ENCODE peak calls at places on chromosomes 11 and 22, in ten cellular contexts. One of them, this sample, is unnamed.

GRCh38 chr11:67267188-67268035 is 1.1 kb downstream of the GRK2 start:
- DNase-seq in activated CD4-positive, CD25-positive, alpha-beta regulatory T cell: no peak
- DNase-seq in progenitor cell of endocrine pancreas: no peak
- DNase-seq in activated T-cell treated with anti-CD3 and anti-CD28 coated beads, Interleukin-2, amount 50 U/mL, for 1 hour: peak
- DNase-seq in EL: no peak
- DNase-seq in stimulated activated CD4-positive, alpha-beta T cell treated with anti-CD3 and anti-CD28 coated beads, Interleukin-15, amount 100 ng/mL, for 48 hours: no peak
- DNase-seq in G401: peak
- DNase-seq in body of pancreas: peak
- DNase-seq in GM12865: peak
- DNase-seq in activated CD8-positive, alpha-beta T cell treated with anti-CD3 and anti-CD28 coated beads for 36 hours: peak
- DNase-seq in this sample: peak

GRCh38 chr11:2740275-2740940 is 40.6 kb upstream of the KCNQ1OT1 start:
- DNase-seq in activated CD4-positive, CD25-positive, alpha-beta regulatory T cell: no peak
- DNase-seq in progenitor cell of endocrine pancreas: no peak
- DNase-seq in activated T-cell treated with anti-CD3 and anti-CD28 coated beads, Interleukin-2, amount 50 U/mL, for 1 hour: no peak
- DNase-seq in EL: no peak
- DNase-seq in stimulated activated CD4-positive, alpha-beta T cell treated with anti-CD3 and anti-CD28 coated beads, Interleukin-15, amount 100 ng/mL, for 48 hours: no peak
- DNase-seq in G401: no peak
- DNase-seq in body of pancreas: no peak
- DNase-seq in GM12865: no peak
- DNase-seq in activated CD8-positive, alpha-beta T cell treated with anti-CD3 and anti-CD28 coated beads for 36 hours: no peak
- DNase-seq in this sample: no peak

GRCh38 chr11:2590131-2590950 is 109.5 kb downstream of the KCNQ1OT1 start:
- DNase-seq in activated CD4-positive, CD25-positive, alpha-beta regulatory T cell: no peak
- DNase-seq in progenitor cell of endocrine pancreas: peak
- DNase-seq in activated T-cell treated with anti-CD3 and anti-CD28 coated beads, Interleukin-2, amount 50 U/mL, for 1 hour: no peak
- DNase-seq in EL: no peak
- DNase-seq in stimulated activated CD4-positive, alpha-beta T cell treated with anti-CD3 and anti-CD28 coated beads, Interleukin-15, amount 100 ng/mL, for 48 hours: no peak
- DNase-seq in G401: no peak
- DNase-seq in body of pancreas: no peak
- DNase-seq in GM12865: no peak
- DNase-seq in activated CD8-positive, alpha-beta T cell treated with anti-CD3 and anti-CD28 coated beads for 36 hours: no peak
- DNase-seq in this sample: no peak

GRCh38 chr11:68282861-68283230 is 11.1 kb upstream of the C11orf24 start:
- DNase-seq in activated CD4-positive, CD25-positive, alpha-beta regulatory T cell: no peak
- DNase-seq in progenitor cell of endocrine pancreas: no peak
- DNase-seq in activated T-cell treated with anti-CD3 and anti-CD28 coated beads, Interleukin-2, amount 50 U/mL, for 1 hour: no peak
- DNase-seq in EL: no peak
- DNase-seq in stimulated activated CD4-positive, alpha-beta T cell treated with anti-CD3 and anti-CD28 coated beads, Interleukin-15, amount 100 ng/mL, for 48 hours: no peak
- DNase-seq in G401: no peak
- DNase-seq in body of pancreas: no peak
- DNase-seq in GM12865: no peak
- DNase-seq in activated CD8-positive, alpha-beta T cell treated with anti-CD3 and anti-CD28 coated beads for 36 hours: no peak
- DNase-seq in this sample: no peak

GRCh38 chr11:60150279-60150678 is 32.6 kb downstream of the MS4A6A start:
- DNase-seq in activated CD4-positive, CD25-positive, alpha-beta regulatory T cell: no peak
- DNase-seq in progenitor cell of endocrine pancreas: no peak
- DNase-seq in activated T-cell treated with anti-CD3 and anti-CD28 coated beads, Interleukin-2, amount 50 U/mL, for 1 hour: no peak
- DNase-seq in EL: no peak
- DNase-seq in stimulated activated CD4-positive, alpha-beta T cell treated with anti-CD3 and anti-CD28 coated beads, Interleukin-15, amount 100 ng/mL, for 48 hours: no peak
- DNase-seq in G401: no peak
- DNase-seq in body of pancreas: no peak
- DNase-seq in GM12865: no peak
- DNase-seq in activated CD8-positive, alpha-beta T cell treated with anti-CD3 and anti-CD28 coated beads for 36 hours: no peak
- DNase-seq in this sample: no peak

GRCh38 chr11:122491486-122491885 is 164.0 kb upstream of the UBASH3B start:
- DNase-seq in activated CD4-positive, CD25-positive, alpha-beta regulatory T cell: no peak
- DNase-seq in progenitor cell of endocrine pancreas: no peak
- DNase-seq in activated T-cell treated with anti-CD3 and anti-CD28 coated beads, Interleukin-2, amount 50 U/mL, for 1 hour: no peak
- DNase-seq in EL: peak
- DNase-seq in stimulated activated CD4-positive, alpha-beta T cell treated with anti-CD3 and anti-CD28 coated beads, Interleukin-15, amount 100 ng/mL, for 48 hours: no peak
- DNase-seq in G401: no peak
- DNase-seq in body of pancreas: no peak
- DNase-seq in GM12865: no peak
- DNase-seq in activated CD8-positive, alpha-beta T cell treated with anti-CD3 and anti-CD28 coated beads for 36 hours: no peak
- DNase-seq in this sample: peak

GRCh38 chr11:69381681-69382130 is 87.8 kb downstream of the MYEOV start:
- DNase-seq in activated CD4-positive, CD25-positive, alpha-beta regulatory T cell: no peak
- DNase-seq in progenitor cell of endocrine pancreas: no peak
- DNase-seq in activated T-cell treated with anti-CD3 and anti-CD28 coated beads, Interleukin-2, amount 50 U/mL, for 1 hour: peak
- DNase-seq in EL: no peak
- DNase-seq in stimulated activated CD4-positive, alpha-beta T cell treated with anti-CD3 and anti-CD28 coated beads, Interleukin-15, amount 100 ng/mL, for 48 hours: no peak
- DNase-seq in G401: no peak
- DNase-seq in body of pancreas: no peak
- DNase-seq in GM12865: no peak
- DNase-seq in activated CD8-positive, alpha-beta T cell treated with anti-CD3 and anti-CD28 coated beads for 36 hours: no peak
- DNase-seq in this sample: no peak

GRCh38 chr11:123228489-123229163 is 33.6 kb upstream of the CLMP start:
- DNase-seq in activated CD4-positive, CD25-positive, alpha-beta regulatory T cell: no peak
- DNase-seq in progenitor cell of endocrine pancreas: no peak
- DNase-seq in activated T-cell treated with anti-CD3 and anti-CD28 coated beads, Interleukin-2, amount 50 U/mL, for 1 hour: no peak
- DNase-seq in EL: peak
- DNase-seq in stimulated activated CD4-positive, alpha-beta T cell treated with anti-CD3 and anti-CD28 coated beads, Interleukin-15, amount 100 ng/mL, for 48 hours: no peak
- DNase-seq in G401: no peak
- DNase-seq in body of pancreas: no peak
- DNase-seq in GM12865: no peak
- DNase-seq in activated CD8-positive, alpha-beta T cell treated with anti-CD3 and anti-CD28 coated beads for 36 hours: no peak
- DNase-seq in this sample: no peak

GRCh38 chr11:121929581-121929980 is 186.4 kb downstream of the BLID start:
- DNase-seq in activated CD4-positive, CD25-positive, alpha-beta regulatory T cell: no peak
- DNase-seq in progenitor cell of endocrine pancreas: no peak
- DNase-seq in activated T-cell treated with anti-CD3 and anti-CD28 coated beads, Interleukin-2, amount 50 U/mL, for 1 hour: no peak
- DNase-seq in EL: peak
- DNase-seq in stimulated activated CD4-positive, alpha-beta T cell treated with anti-CD3 and anti-CD28 coated beads, Interleukin-15, amount 100 ng/mL, for 48 hours: no peak
- DNase-seq in G401: peak
- DNase-seq in body of pancreas: peak
- DNase-seq in GM12865: no peak
- DNase-seq in activated CD8-positive, alpha-beta T cell treated with anti-CD3 and anti-CD28 coated beads for 36 hours: no peak
- DNase-seq in this sample: peak

GRCh38 chr11:65880844-65881421 is 1.3 kb downstream of the CTSW start:
- DNase-seq in activated CD4-positive, CD25-positive, alpha-beta regulatory T cell: no peak
- DNase-seq in progenitor cell of endocrine pancreas: no peak
- DNase-seq in activated T-cell treated with anti-CD3 and anti-CD28 coated beads, Interleukin-2, amount 50 U/mL, for 1 hour: no peak
- DNase-seq in EL: peak
- DNase-seq in stimulated activated CD4-positive, alpha-beta T cell treated with anti-CD3 and anti-CD28 coated beads, Interleukin-15, amount 100 ng/mL, for 48 hours: no peak
- DNase-seq in G401: no peak
- DNase-seq in body of pancreas: no peak
- DNase-seq in GM12865: no peak
- DNase-seq in activated CD8-positive, alpha-beta T cell treated with anti-CD3 and anti-CD28 coated beads for 36 hours: peak
- DNase-seq in this sample: no peak

GRCh38 chr22:38415046-38415445 is 40.0 kb downstream of the KCNJ4 start:
- DNase-seq in activated CD4-positive, CD25-positive, alpha-beta regulatory T cell: no peak
- DNase-seq in progenitor cell of endocrine pancreas: peak
- DNase-seq in activated T-cell treated with anti-CD3 and anti-CD28 coated beads, Interleukin-2, amount 50 U/mL, for 1 hour: no peak
- DNase-seq in EL: no peak
- DNase-seq in stimulated activated CD4-positive, alpha-beta T cell treated with anti-CD3 and anti-CD28 coated beads, Interleukin-15, amount 100 ng/mL, for 48 hours: no peak
- DNase-seq in G401: no peak
- DNase-seq in body of pancreas: no peak
- DNase-seq in GM12865: no peak
- DNase-seq in activated CD8-positive, alpha-beta T cell treated with anti-CD3 and anti-CD28 coated beads for 36 hours: no peak
- DNase-seq in this sample: no peak

This sample was measured in foreskin fibroblast.